ENCODE peak calls at places on chromosome 14, in four cellular contexts. A is cardiac fibroblast, L is thoracic aorta, B is right atrium auricular region. M is an unnamed sample.

GRCh38 chr14:81169711-81170103 is 51.1 kb downstream of the GTF2A1 start:
- DNase-seq in A (no peak), B (peak), L (no peak), M (no peak)

GRCh38 chr14:82270286-82270685 is 736.6 kb upstream of the SEL1L start:
- DNase-seq in L (no peak), B (no peak), A (no peak), M (no peak)

GRCh38 chr14:81435578-81436295 is 35.6 kb upstream of the STON2 start:
- DNase-seq in L (no peak), A (peak), B (peak), M (no peak)

GRCh38 chr14:100740931-100741330 is 14.2 kb downstream of the DLK1 start:
- DNase-seq in A (no peak), L (no peak), B (no peak), M (no peak)

GRCh38 chr14:22542360-22542759 is 46.7 kb downstream of the DAD1 start:
- DNase-seq in B (no peak), L (no peak), A (no peak), M (no peak)

GRCh38 chr14:94019329-94019728 is 6.8 kb upstream of the OTUB2 start:
- DNase-seq in B (no peak), L (no peak), A (no peak), M (no peak)

GRCh38 chr14:92653162-92653651 is 95.2 kb downstream of the LGMN start:
- DNase-seq in A (no peak), L (no peak), B (no peak), M (no peak)

GRCh38 chr14:33454707-33455106 is 496.2 kb downstream of the EGLN3 start:
- DNase-seq in B (no peak), A (no peak), L (no peak), M (no peak)

GRCh38 chr14:95190346-95190840 is 33.1 kb upstream of the DICER1 start:
- DNase-seq in A (no peak), L (no peak), B (no peak), M (no peak)

GRCh38 chr14:46322076-46322475 is 329.5 kb downstream of the RPL10L start:
- DNase-seq in L (no peak), A (no peak), B (no peak), M (no peak)

GRCh38 chr14:40374221-40374620 is 942.0 kb upstream of the FBXO33 start:
- DNase-seq in B (no peak), L (no peak), A (no peak), M (no peak)

GRCh38 chr14:76773188-76773885 is 12.1 kb downstream of the VASH1 start:
- DNase-seq in A (peak), L (peak), B (peak), M (peak)
- TF ChIP-seq CTCF in A (peak), L (no peak), B (no peak), M (peak)

GRCh38 chr14:31418440-31418839 is 1.9 kb downstream of the HEATR5A start:
- DNase-seq in A (no peak), L (no peak), B (no peak), M (no peak)

GRCh38 chr14:31420013-31420318 is 384 bp downstream of the HEATR5A start:
- DNase-seq in L (no peak), A (no peak), B (peak), M (peak)

GRCh38 chr14:31419179-31420012 is 954 bp downstream of the HEATR5A start:
- DNase-seq in B (no peak), A (peak), L (no peak), M (no peak)

GRCh38 chr14:31421200-31421599 is 850 bp upstream of the HEATR5A start:
- DNase-seq in A (no peak), L (no peak), B (no peak), M (no peak)

DNA sequence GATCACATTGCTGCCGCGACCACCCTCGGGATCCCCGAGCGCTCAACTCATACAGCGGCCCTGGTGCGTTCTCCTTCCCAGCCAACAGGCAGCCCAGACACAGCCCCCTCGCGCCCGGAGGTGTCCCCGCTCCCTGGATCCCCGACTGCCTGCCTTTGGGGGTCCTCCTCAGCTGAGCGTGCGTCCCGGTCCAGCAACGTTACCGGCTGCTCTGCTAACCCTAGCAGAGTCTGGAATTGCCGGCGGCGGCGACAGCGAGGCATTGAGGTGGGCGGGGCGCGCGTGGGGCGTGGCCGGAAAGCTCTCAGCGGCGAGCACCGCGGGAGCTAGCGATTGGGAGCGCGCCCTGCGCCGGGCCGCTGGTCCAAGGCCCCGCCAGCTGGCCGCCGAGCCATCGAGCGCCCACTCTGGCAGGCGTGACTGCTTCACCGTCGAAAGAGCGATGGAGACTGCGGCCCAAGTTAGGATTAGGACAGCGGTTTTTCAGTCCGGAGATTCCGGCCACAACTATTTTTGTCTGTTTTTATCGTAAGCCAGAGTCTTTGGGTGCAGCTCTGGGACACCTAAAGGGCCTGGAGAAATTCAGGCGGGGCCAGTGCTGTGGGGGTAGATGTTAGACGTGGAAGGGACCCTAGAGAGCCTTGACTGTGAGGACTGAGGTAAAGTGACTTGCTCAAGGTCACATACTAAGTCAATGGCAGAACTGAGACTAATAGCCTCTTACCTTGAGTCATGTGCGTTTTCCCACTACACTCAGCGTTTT is at the start of gene HEATR5A:
- DNase-seq in A (peak), L (peak), B (peak), M (peak)
- TF ChIP-seq CTCF in A (no peak), L (peak), B (peak), M (no peak)

GRCh38 chr14:104721704-104722431 is 2.2 kb upstream of the ADSS1 start:
- DNase-seq in B (no peak), L (no peak), A (peak), M (no peak)
- TF ChIP-seq CTCF in B (no peak), L (no peak), A (no peak), M (no peak)

GRCh38 chr14:36524220-36524837 is 4.3 kb upstream of the NKX2-1 start:
- DNase-seq in B (no peak), A (no peak), L (no peak), M (peak)
- TF ChIP-seq CTCF in B (no peak), A (no peak), L (no peak), M (no peak)

DNA sequence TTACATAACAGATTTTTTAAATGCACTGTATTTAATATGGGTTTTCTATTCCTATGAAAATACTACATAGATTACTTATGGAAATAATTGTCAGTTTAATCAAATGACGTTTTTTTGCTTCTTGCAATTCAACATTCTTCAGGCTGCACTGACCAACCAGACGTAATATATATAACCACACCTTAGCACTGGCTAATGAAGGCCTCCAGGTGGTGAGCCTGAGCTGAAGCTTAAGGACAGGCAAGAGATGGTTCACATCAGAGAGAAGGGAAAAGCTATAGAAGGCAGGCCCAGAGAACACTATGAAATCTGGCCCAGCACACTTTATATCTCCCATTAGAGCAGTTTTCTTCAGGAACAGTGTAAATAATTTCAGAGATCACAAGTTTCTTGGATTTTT is 2.8 kb upstream of the MDGA2 start:
- DNase-seq in B (no peak), A (no peak), L (no peak), M (no peak)
- TF ChIP-seq CTCF in B (no peak), A (no peak), L (no peak), M (no peak)

GRCh38 chr14:27557445-27557844 is 959.6 kb upstream of the NOVA1 start:
- DNase-seq in A (no peak), L (no peak), B (no peak), M (no peak)
- TF ChIP-seq CTCF in A (no peak), L (no peak), B (no peak), M (no peak)

GRCh38 chr14:106586098-106586704 is 1059.8 kb downstream of the TMEM121 start:
- DNase-seq in A (no peak), L (no peak), B (no peak), M (no peak)

DNA sequence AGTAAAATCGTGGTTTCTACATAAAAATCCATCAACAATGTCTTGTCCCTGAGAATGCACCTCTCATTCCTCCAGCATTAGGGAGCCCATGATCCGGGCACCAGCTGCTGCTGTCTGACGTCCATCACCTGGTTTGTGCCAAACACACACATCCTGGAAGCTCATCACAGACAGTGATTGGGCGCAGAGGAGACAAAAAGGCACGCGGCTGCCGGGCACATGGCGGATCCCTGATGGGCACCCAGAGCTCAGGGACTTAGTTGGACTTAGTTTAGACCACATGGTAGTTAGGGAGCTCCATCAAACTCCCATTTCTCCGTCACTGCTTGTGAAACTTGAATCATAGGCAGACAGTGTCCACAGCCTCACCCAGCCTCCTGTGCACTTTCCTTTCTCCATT is 1059.3 kb downstream of the TMEM121 start:
- DNase-seq in L (no peak), A (no peak), B (no peak), M (no peak)
- TF ChIP-seq CTCF in L (no peak), A (no peak), B (no peak), M (no peak)

DNA sequence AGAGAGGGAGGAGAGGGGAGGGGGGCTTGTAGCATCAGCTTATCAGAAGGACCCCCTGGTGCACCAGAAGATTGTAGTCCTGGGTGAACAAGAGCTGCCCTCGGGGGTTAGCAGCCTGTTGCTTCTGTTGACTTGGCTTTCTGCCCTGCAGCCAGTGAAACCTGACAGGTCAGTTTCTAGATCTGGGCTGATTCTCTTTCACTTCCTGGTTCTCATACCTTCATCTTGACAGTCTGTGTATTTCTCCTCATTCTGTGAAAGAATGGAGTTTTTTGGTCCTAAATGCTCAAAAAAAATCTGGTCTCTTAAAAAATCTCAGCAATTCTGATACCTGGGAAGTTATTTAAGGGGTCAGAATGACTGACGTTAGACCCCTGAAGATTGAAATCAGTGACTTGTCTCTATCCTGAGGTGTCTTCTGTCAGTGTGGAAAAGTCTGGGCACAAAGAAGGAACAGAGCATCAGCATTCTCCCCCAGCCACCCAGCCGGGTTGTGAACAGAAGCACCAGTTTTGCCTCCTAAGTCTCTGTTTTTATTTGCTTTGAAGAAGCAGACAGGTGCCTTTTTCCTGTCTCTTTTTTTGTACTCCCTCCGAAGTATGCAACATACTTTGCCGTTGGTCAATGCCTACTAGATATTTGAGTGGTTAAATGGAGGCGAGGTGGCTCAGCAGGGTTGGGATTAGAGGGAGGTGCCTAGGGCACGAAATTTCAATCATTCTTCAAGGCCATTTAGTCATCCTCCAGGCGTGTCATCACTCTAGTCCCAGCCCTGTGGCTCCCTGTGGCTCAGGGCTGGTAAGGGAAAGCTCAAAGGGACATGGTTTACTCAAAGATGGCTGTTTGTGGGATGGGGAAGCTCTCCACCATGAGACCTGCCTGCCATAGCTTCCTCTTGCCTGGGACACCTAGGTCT is 24.0 kb downstream of the TTC9 start:
- DNase-seq in L (no peak), B (no peak), A (no peak), M (no peak)
- TF ChIP-seq CTCF in L (no peak), B (no peak), A (no peak), M (no peak)

DNA sequence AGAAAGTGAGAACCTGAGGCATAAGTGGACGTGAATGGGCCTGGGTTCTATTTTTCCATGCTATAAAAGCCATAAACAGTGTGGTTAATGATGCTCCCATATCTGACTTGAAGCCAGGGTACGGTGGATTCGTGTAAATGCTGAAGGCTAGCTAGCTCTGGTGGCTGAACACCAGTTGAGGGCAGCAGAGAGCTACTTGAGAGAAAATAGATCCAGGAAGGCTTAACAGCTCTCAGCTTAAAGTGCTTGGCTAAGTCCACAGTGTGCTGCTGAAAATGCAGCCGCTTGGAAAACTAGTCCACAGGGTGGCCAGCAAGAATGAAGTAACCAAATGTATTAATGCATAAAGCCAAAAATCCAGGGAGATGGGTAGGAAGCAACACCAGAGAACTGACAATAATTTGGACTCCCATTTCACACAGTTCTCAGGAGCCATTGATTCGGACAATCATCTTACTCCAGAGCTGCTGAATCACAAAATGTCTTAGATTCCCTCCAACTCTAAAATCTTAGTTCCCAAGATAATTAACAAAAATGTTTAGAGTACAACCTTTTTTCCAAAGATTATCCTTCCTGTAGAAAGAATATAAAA is 15.0 kb upstream of the FOXG1 start:
- DNase-seq in L (no peak), B (no peak), A (peak), M (no peak)
- TF ChIP-seq CTCF in L (no peak), B (peak), A (peak), M (peak)